ENCODE peak calls at places on chromosomes 1 and 21, in eight cellular contexts. One of them, this sample, is unnamed. For H3K36me3, the result is how much of the 10 kb centered on the place peaks cover.

GRCh38 chr1:223645903-223646302 is 19.6 kb downstream of the CAPN8 start:
- DNase-seq in A673: no peak
- DNase-seq in osteoblast: no peak
- DNase-seq in DND-41: no peak
- DNase-seq in transverse colon: peak
- DNase-seq in heart right ventricle: no peak
- DNase-seq in adrenal gland: no peak
- DNase-seq in brain microvascular endothelial cell: no peak
- DNase-seq in this sample: no peak

GRCh38 chr1:6129313-6129712 is 50.8 kb downstream of the CHD5 start:
- DNase-seq in osteoblast: no peak
- DNase-seq in heart right ventricle: no peak
- DNase-seq in brain microvascular endothelial cell: no peak
- DNase-seq in A673: no peak
- DNase-seq in transverse colon: no peak
- DNase-seq in adrenal gland: no peak
- DNase-seq in DND-41: no peak
- DNase-seq in this sample: no peak

GRCh38 chr1:153970346-153970745 is 2.6 kb downstream of the CREB3L4 start:
- DNase-seq in heart right ventricle: no peak
- DNase-seq in brain microvascular endothelial cell: no peak
- DNase-seq in DND-41: no peak
- DNase-seq in osteoblast: no peak
- DNase-seq in transverse colon: no peak
- DNase-seq in A673: no peak
- DNase-seq in adrenal gland: no peak
- DNase-seq in this sample: no peak

GRCh38 chr1:39683591-39684312 is 7.5 kb downstream of the HPCAL4 start:
- DNase-seq in brain microvascular endothelial cell: no peak
- DNase-seq in A673: no peak
- DNase-seq in osteoblast: no peak
- DNase-seq in adrenal gland: no peak
- DNase-seq in transverse colon: no peak
- DNase-seq in heart right ventricle: no peak
- DNase-seq in DND-41: no peak
- DNase-seq in this sample: no peak

GRCh38 chr1:113783254-113784103 is 24.2 kb upstream of the PHTF1 start:
- DNase-seq in A673: peak
- DNase-seq in DND-41: peak
- DNase-seq in adrenal gland: peak
- DNase-seq in brain microvascular endothelial cell: peak
- DNase-seq in heart right ventricle: no peak
- DNase-seq in transverse colon: peak
- DNase-seq in osteoblast: no peak
- DNase-seq in this sample: no peak

GRCh38 chr1:19003371-19004290 is 47.2 kb upstream of the IFFO2 start:
- DNase-seq in transverse colon: no peak
- DNase-seq in heart right ventricle: no peak
- DNase-seq in brain microvascular endothelial cell: peak
- DNase-seq in osteoblast: no peak
- DNase-seq in DND-41: no peak
- DNase-seq in adrenal gland: peak
- DNase-seq in A673: no peak
- DNase-seq in this sample: no peak

GRCh38 chr1:48040122-48040521 is 42.9 kb upstream of the TRABD2B start:
- DNase-seq in osteoblast: no peak
- DNase-seq in brain microvascular endothelial cell: no peak
- DNase-seq in adrenal gland: no peak
- DNase-seq in transverse colon: no peak
- DNase-seq in heart right ventricle: no peak
- DNase-seq in A673: no peak
- DNase-seq in DND-41: no peak
- DNase-seq in this sample: no peak

GRCh38 chr21:46168659-46169386 is 13.4 kb upstream of the FTCD start:
- DNase-seq in brain microvascular endothelial cell: no peak
- DNase-seq in heart right ventricle: no peak
- DNase-seq in adrenal gland: no peak
- DNase-seq in transverse colon: no peak
- DNase-seq in osteoblast: peak
- DNase-seq in DND-41: no peak
- DNase-seq in A673: no peak
- DNase-seq in this sample: no peak

GRCh38 chr1:78627321-78627720 is 7.1 kb downstream of the IFI44L start:
- DNase-seq in osteoblast: no peak
- DNase-seq in heart right ventricle: no peak
- DNase-seq in A673: no peak
- DNase-seq in brain microvascular endothelial cell: no peak
- DNase-seq in transverse colon: no peak
- DNase-seq in DND-41: no peak
- DNase-seq in adrenal gland: no peak
- DNase-seq in this sample: no peak

GRCh38 chr1:204376919-204377799 is 17.4 kb upstream of the PLEKHA6 start:
- DNase-seq in osteoblast: no peak
- DNase-seq in A673: no peak
- DNase-seq in heart right ventricle: no peak
- DNase-seq in transverse colon: peak
- DNase-seq in adrenal gland: no peak
- DNase-seq in brain microvascular endothelial cell: no peak
- DNase-seq in DND-41: no peak
- DNase-seq in this sample: peak

GRCh38 chr1:236868625-236869467 is 73.8 kb downstream of the MTR start:
- DNase-seq in osteoblast: no peak
- DNase-seq in DND-41: peak
- DNase-seq in heart right ventricle: no peak
- DNase-seq in adrenal gland: no peak
- DNase-seq in transverse colon: peak
- DNase-seq in A673: peak
- DNase-seq in brain microvascular endothelial cell: peak
- DNase-seq in this sample: peak

GRCh38 chr1:40094481-40095110 is 2.5 kb downstream of the PPT1 start:
- DNase-seq in osteoblast: no peak
- DNase-seq in DND-41: no peak
- DNase-seq in brain microvascular endothelial cell: no peak
- DNase-seq in heart right ventricle: no peak
- DNase-seq in adrenal gland: no peak
- DNase-seq in A673: no peak
- DNase-seq in transverse colon: no peak
- DNase-seq in this sample: no peak

GRCh38 chr1:213779228-213779627 is 208.5 kb upstream of the PROX1 start:
- DNase-seq in adrenal gland: no peak
- DNase-seq in transverse colon: no peak
- DNase-seq in A673: no peak
- DNase-seq in brain microvascular endothelial cell: no peak
- DNase-seq in heart right ventricle: no peak
- DNase-seq in osteoblast: no peak
- DNase-seq in DND-41: no peak
- DNase-seq in this sample: no peak

GRCh38 chr1:230099435-230099834 is 32.4 kb downstream of the GALNT2 start:
- DNase-seq in osteoblast: no peak
- DNase-seq in A673: no peak
- DNase-seq in heart right ventricle: no peak
- DNase-seq in DND-41: no peak
- DNase-seq in brain microvascular endothelial cell: no peak
- DNase-seq in transverse colon: no peak
- DNase-seq in adrenal gland: no peak
- DNase-seq in this sample: no peak

GRCh38 chr21:35563885-35564451 is 496.4 kb downstream of the SETD4 start:
- DNase-seq in heart right ventricle: peak
- DNase-seq in brain microvascular endothelial cell: peak
- DNase-seq in A673: peak
- DNase-seq in transverse colon: peak
- DNase-seq in adrenal gland: peak
- DNase-seq in DND-41: no peak
- DNase-seq in osteoblast: peak
- DNase-seq in this sample: no peak
- H3K27ac ChIP-seq in heart right ventricle: no peak
- H3K27ac ChIP-seq in brain microvascular endothelial cell: peak
- H3K27ac ChIP-seq in A673: no peak
- H3K27ac ChIP-seq in transverse colon: no peak
- H3K27ac ChIP-seq in adrenal gland: peak
- H3K27ac ChIP-seq in DND-41: no peak
- H3K27ac ChIP-seq in osteoblast: peak
- H3K27ac ChIP-seq in this sample: no peak

DNA sequence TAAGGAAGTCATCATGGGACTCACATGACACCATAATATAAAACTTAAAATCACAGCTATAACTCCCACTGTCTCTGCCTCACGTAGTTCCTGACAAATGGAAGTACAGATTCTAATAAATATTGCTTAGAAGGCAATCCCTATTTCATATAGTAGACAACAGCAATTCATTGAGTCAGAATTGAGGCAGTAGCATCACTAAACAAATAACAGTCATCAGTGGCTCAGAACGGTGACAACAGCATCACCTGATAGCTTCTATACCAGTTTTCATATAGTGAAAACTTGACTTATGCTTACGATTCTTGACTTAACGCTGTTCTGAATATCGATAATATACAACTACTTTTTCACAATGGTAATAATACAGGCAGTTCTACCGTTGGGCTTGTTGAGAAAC is 12.0 kb downstream of the TARBP1 start:
- DNase-seq in transverse colon: no peak
- DNase-seq in brain microvascular endothelial cell: no peak
- DNase-seq in A673: no peak
- DNase-seq in heart right ventricle: no peak
- DNase-seq in adrenal gland: no peak
- DNase-seq in DND-41: no peak
- DNase-seq in osteoblast: no peak
- DNase-seq in this sample: no peak
- H3K36me3 ChIP-seq in transverse colon: under half
- H3K36me3 ChIP-seq in brain microvascular endothelial cell: under half
- H3K36me3 ChIP-seq in A673: under half
- H3K36me3 ChIP-seq in heart right ventricle: under half
- H3K36me3 ChIP-seq in adrenal gland: under half
- H3K36me3 ChIP-seq in DND-41: half or more
- H3K36me3 ChIP-seq in osteoblast: under half
- H3K36me3 ChIP-seq in this sample: under half

GRCh38 chr21:39373634-39374033 is 24.7 kb upstream of the HMGN1 start:
- DNase-seq in DND-41: no peak
- DNase-seq in heart right ventricle: no peak
- DNase-seq in osteoblast: peak
- DNase-seq in adrenal gland: no peak
- DNase-seq in brain microvascular endothelial cell: peak
- DNase-seq in A673: peak
- DNase-seq in transverse colon: no peak
- DNase-seq in this sample: peak
- TF ChIP-seq CTCF in DND-41: no peak
- TF ChIP-seq CTCF in heart right ventricle: peak
- TF ChIP-seq CTCF in osteoblast: peak
- TF ChIP-seq CTCF in adrenal gland: peak
- TF ChIP-seq CTCF in brain microvascular endothelial cell: peak
- TF ChIP-seq CTCF in A673: peak
- TF ChIP-seq CTCF in transverse colon: peak
- TF ChIP-seq CTCF in this sample: peak

GRCh38 chr21:43372663-43373386 is 54.1 kb downstream of the SIK1 start:
- DNase-seq in osteoblast: no peak
- DNase-seq in transverse colon: no peak
- DNase-seq in DND-41: no peak
- DNase-seq in A673: no peak
- DNase-seq in brain microvascular endothelial cell: no peak
- DNase-seq in adrenal gland: no peak
- DNase-seq in heart right ventricle: peak
- DNase-seq in this sample: no peak
- H3K27ac ChIP-seq in osteoblast: no peak
- H3K27ac ChIP-seq in transverse colon: no peak
- H3K27ac ChIP-seq in DND-41: no peak
- H3K27ac ChIP-seq in A673: no peak
- H3K27ac ChIP-seq in brain microvascular endothelial cell: no peak
- H3K27ac ChIP-seq in adrenal gland: no peak
- H3K27ac ChIP-seq in heart right ventricle: no peak
- H3K27ac ChIP-seq in this sample: no peak

DNA sequence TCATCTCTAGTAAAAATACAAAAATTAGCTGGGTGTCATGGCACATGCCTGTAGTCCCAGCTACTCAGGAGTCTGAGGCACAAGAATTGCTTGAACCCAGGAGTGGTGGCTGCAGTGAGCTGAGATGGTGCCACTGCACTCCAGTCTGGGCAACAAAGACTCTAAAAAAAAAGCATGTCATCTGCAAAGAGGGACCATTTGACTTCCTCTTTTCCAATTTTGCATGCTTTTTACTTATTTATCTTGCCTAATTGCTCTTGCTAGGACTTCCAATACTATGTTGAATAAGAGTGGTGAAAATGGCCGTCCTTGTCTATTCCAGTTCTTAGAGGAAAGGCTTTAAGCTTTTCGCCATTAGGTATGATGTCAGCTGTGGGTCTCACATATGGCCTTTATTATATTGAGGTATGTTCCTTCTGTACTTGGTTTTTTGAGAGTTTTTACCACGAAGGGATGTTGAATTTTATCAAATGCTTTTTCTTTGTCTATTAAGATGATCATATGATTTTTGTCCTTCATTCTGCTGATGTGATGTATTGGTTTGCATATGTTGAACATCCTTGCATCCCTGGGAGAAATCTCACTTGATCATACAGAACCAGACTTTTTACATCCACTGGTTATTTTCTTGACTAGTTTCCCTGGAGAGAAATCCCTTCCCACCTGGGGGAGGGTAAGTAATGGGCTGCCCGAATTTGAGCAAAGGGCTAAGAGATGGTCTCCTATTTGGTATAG is 17.0 kb upstream of the RAP1GAP start:
- DNase-seq in osteoblast: no peak
- DNase-seq in brain microvascular endothelial cell: no peak
- DNase-seq in adrenal gland: no peak
- DNase-seq in transverse colon: no peak
- DNase-seq in A673: no peak
- DNase-seq in DND-41: no peak
- DNase-seq in heart right ventricle: no peak
- DNase-seq in this sample: no peak
- H3K36me3 ChIP-seq in osteoblast: under half
- H3K36me3 ChIP-seq in brain microvascular endothelial cell: half or more
- H3K36me3 ChIP-seq in adrenal gland: under half
- H3K36me3 ChIP-seq in transverse colon: under half
- H3K36me3 ChIP-seq in A673: half or more
- H3K36me3 ChIP-seq in DND-41: half or more
- H3K36me3 ChIP-seq in heart right ventricle: under half
- H3K36me3 ChIP-seq in this sample: under half

GRCh38 chr1:103307751-103308150 is 199.4 kb upstream of the COL11A1 start:
- DNase-seq in transverse colon: no peak
- DNase-seq in A673: no peak
- DNase-seq in adrenal gland: no peak
- DNase-seq in DND-41: no peak
- DNase-seq in brain microvascular endothelial cell: no peak
- DNase-seq in heart right ventricle: no peak
- DNase-seq in osteoblast: no peak
- DNase-seq in this sample: no peak
- TF ChIP-seq CTCF in transverse colon: no peak
- TF ChIP-seq CTCF in A673: no peak
- TF ChIP-seq CTCF in adrenal gland: no peak
- TF ChIP-seq CTCF in DND-41: no peak
- TF ChIP-seq CTCF in brain microvascular endothelial cell: no peak
- TF ChIP-seq CTCF in heart right ventricle: no peak
- TF ChIP-seq CTCF in osteoblast: no peak
- TF ChIP-seq CTCF in this sample: no peak

GRCh38 chr1:203202431-203203245 is 16.1 kb upstream of the CHI3L1 start:
- DNase-seq in DND-41: no peak
- DNase-seq in A673: no peak
- DNase-seq in adrenal gland: no peak
- DNase-seq in heart right ventricle: peak
- DNase-seq in brain microvascular endothelial cell: peak
- DNase-seq in osteoblast: peak
- DNase-seq in transverse colon: peak
- DNase-seq in this sample: no peak
- H3K27ac ChIP-seq in DND-41: no peak
- H3K27ac ChIP-seq in A673: no peak
- H3K27ac ChIP-seq in adrenal gland: no peak
- H3K27ac ChIP-seq in heart right ventricle: no peak
- H3K27ac ChIP-seq in brain microvascular endothelial cell: no peak
- H3K27ac ChIP-seq in osteoblast: peak
- H3K27ac ChIP-seq in transverse colon: peak
- H3K27ac ChIP-seq in this sample: no peak